ENCODE peak calls at places on chromosomes 12 and 14, in five cellular contexts. I is T-helper 1 cell; T is stimulated activated naive B cell treated with anti-CD40 and anti-IgM and Interleukin-4, amounts not matched to agents 10 μg/mL and 1 μg/mL and 100 μg/mL, for 72 hours; D is central memory CD4-positive, alpha-beta T cell; W is NCI-H1048. F is an unnamed sample.

GRCh38 chr12:111209779-111210178 is 159.1 kb downstream of the PHETA1 start:
- DNase-seq in I (no peak), T (no peak), D (no peak), W (no peak), F (no peak)

GRCh38 chr14:92959189-92959531 is 36.2 kb downstream of the CHGA start:
- DNase-seq in I (no peak), T (no peak), D (no peak), W (no peak), F (no peak)

GRCh38 chr14:50055461-50056228 is 60.7 kb downstream of the VCPKMT start:
- DNase-seq in I (no peak), T (no peak), D (no peak), W (no peak), F (no peak)

GRCh38 chr14:73397810-73398209 is 60.5 kb downstream of the NUMB start:
- DNase-seq in I (no peak), T (no peak), D (no peak), W (no peak), F (no peak)

GRCh38 chr12:23662966-23663365 is 286.5 kb downstream of the SOX5 start:
- DNase-seq in I (no peak), T (no peak), D (no peak), W (no peak), F (no peak)

GRCh38 chr12:87687362-87687761 is 341.8 kb downstream of the C12orf50 start:
- DNase-seq in I (no peak), T (no peak), D (no peak), W (no peak), F (no peak)

GRCh38 chr12:127515941-127516340 is 751.0 kb upstream of the TMEM132C start:
- DNase-seq in I (no peak), T (no peak), D (no peak), W (no peak), F (no peak)

GRCh38 chr12:8980137-8980536 is 9.2 kb upstream of the KLRG1 start:
- DNase-seq in I (no peak), T (no peak), D (no peak), W (no peak), F (no peak)

GRCh38 chr14:87252103-87252502 is 740.9 kb downstream of the GALC start:
- DNase-seq in I (no peak), T (no peak), D (no peak), W (no peak), F (no peak)

GRCh38 chr14:29111554-29111953 is 345.0 kb downstream of the FOXG1 start:
- DNase-seq in I (no peak), T (no peak), D (no peak), W (no peak), F (no peak)

GRCh38 chr14:80770114-80770917 is 171.2 kb downstream of the CEP128 start:
- DNase-seq in I (no peak), T (no peak), D (no peak), W (no peak), F (no peak)

GRCh38 chr12:76623929-76624328 is 64.4 kb upstream of the OSBPL8 start:
- DNase-seq in I (no peak), T (no peak), D (no peak), W (no peak), F (no peak)

GRCh38 chr12:105384220-105384619 is 53.7 kb downstream of the C12orf75 start:
- DNase-seq in I (no peak), T (no peak), D (no peak), W (no peak), F (no peak)

GRCh38 chr12:28237423-28237822 is 47.2 kb downstream of the CCDC91 start:
- DNase-seq in I (no peak), T (no peak), D (no peak), W (no peak), F (no peak)

GRCh38 chr12:56223571-56224101 is 506 bp upstream of the NABP2 start:
- DNase-seq in I (no peak), T (no peak), D (peak; percentile 6), W (no peak), F (no peak)

GRCh38 chr12:12909228-12909994 is 18.0 kb downstream of the GPRC5A start:
- DNase-seq in I (no peak), T (no peak), D (no peak), W (no peak), F (no peak)

F was measured in NCI-H1930.